ENCODE peak calls at places on chromosomes 12 and 14, in four cellular contexts. J is uterus, L is HepG2, G is PC-9. U is an unnamed sample.

GRCh38 chr14:74333909-74334308 is 14.4 kb upstream of the VRTN start:
- DNase-seq in L (no peak), G (no peak), J (no peak), U (peak; percentile 11)

GRCh38 chr14:60508707-60509437 is at the start of gene SIX6:
- DNase-seq in J (no peak), L (no peak), G (no peak), U (no peak)

GRCh38 chr14:64848239-64848638 is 31.5 kb downstream of the SPTB start:
- DNase-seq in J (no peak), L (no peak), G (no peak), U (no peak)

GRCh38 chr14:64654072-64654899 is 49.9 kb upstream of the PLEKHG3 start:
- DNase-seq in G (peak; percentile 87), J (no peak), L (peak; percentile 60), U (no peak)

GRCh38 chr14:104283197-104284106 is 145.1 kb downstream of the KIF26A start:
- DNase-seq in J (peak; percentile 8), L (no peak), G (no peak), U (no peak)

GRCh38 chr12:13745100-13745678 is 236.2 kb downstream of the GRIN2B start:
- DNase-seq in J (no peak), G (no peak), L (no peak), U (no peak)

GRCh38 chr14:57418999-57419398 is 28.6 kb downstream of the NAA30 start:
- DNase-seq in J (no peak), L (no peak), G (no peak), U (no peak)

GRCh38 chr12:112992541-112993398 is 14.5 kb downstream of the OAS2 start:
- DNase-seq in G (peak; percentile 56), L (peak; percentile 63), J (no peak), U (peak; percentile 47)

GRCh38 chr14:95348395-95349080 is 28.8 kb upstream of the CLMN start:
- DNase-seq in J (no peak), G (no peak), L (no peak), U (no peak)

GRCh38 chr14:42715316-42715715 is 1108.6 kb downstream of the LRFN5 start:
- DNase-seq in J (no peak), L (no peak), G (no peak), U (no peak)

GRCh38 chr12:3493225-3494049 is 2.4 kb downstream of the PRMT8 start:
- DNase-seq in G (no peak), L (no peak), J (no peak), U (no peak)

GRCh38 chr14:75715926-75716780 is 55.1 kb downstream of the TTLL5 start:
- DNase-seq in L (no peak), G (no peak), J (no peak), U (no peak)

GRCh38 chr14:50529288-50530179 is 2.8 kb downstream of the MAP4K5 start:
- DNase-seq in J (no peak), L (no peak), G (no peak), U (peak; percentile 10)

GRCh38 chr12:58069268-58069967 is 128.1 kb downstream of the ATP23 start:
- DNase-seq in G (no peak), J (no peak), L (no peak), U (no peak)

GRCh38 chr14:101191882-101192660 is 288.5 kb upstream of the RTL1 start:
- DNase-seq in J (no peak), G (no peak), L (no peak), U (no peak)

GRCh38 chr14:93184391-93185332 is at the start of the genes LYSET and MOAP1:
- DNase-seq in G (peak; percentile 74), J (peak; percentile 83), L (peak; percentile 79), U (peak; percentile 70)

DNA sequence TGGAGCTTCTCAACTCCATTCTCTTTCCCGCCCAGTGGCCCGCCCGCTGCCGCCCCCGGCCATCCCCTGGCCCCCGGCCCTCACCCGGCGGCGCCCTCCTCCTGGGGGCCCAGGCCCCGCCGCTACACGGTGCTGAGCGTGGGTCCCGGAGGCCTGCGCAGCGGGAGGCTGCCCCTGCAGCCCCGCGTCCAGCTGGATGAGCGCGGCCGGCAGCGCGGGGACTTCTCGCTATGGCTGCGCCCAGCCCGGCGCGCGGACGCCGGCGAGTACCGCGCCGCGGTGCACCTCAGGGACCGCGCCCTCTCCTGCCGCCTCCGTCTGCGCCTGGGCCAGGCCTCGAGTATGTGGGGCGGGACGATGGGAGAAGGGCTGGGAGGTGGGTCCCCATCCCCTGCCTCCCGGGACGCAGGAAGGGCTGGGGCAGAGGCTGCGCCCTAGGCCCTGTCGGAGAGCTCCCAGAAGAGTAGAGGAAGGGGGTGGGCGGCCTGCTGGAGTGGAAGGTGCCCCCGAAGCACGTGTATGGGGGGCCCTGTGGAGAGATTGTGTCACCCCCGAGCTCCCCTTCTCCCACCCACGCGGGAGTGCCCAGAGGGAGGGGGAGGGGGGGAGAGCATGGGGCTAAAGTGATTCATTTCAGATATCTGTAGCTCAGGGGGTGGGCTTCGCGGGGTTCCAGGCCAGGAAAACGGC is 1.5 kb downstream of the LAG3 start:
- DNase-seq in G (no peak), J (no peak), L (no peak), U (no peak)
- H3K27me3 ChIP-seq in G (no peaks in the 10 kb centered on the region), J (no peaks in the 10 kb centered on the region), L (no peaks in the 10 kb centered on the region), U (no peaks in the 10 kb centered on the region)

GRCh38 chr12:108392284-108392683 is 53.2 kb upstream of the CMKLR1 start:
- DNase-seq in J (no peak), L (no peak), G (no peak), U (no peak)

GRCh38 chr12:108387771-108388170 is 48.7 kb upstream of the CMKLR1 start:
- DNase-seq in G (no peak), L (no peak), J (no peak), U (no peak)

GRCh38 chr12:108389544-108389943 is 50.4 kb upstream of the CMKLR1 start:
- DNase-seq in L (no peak), J (no peak), G (no peak), U (no peak)

GRCh38 chr12:108394196-108394595 is 55.1 kb upstream of the CMKLR1 start:
- DNase-seq in G (no peak), L (no peak), J (peak; percentile 68), U (no peak)

DNA sequence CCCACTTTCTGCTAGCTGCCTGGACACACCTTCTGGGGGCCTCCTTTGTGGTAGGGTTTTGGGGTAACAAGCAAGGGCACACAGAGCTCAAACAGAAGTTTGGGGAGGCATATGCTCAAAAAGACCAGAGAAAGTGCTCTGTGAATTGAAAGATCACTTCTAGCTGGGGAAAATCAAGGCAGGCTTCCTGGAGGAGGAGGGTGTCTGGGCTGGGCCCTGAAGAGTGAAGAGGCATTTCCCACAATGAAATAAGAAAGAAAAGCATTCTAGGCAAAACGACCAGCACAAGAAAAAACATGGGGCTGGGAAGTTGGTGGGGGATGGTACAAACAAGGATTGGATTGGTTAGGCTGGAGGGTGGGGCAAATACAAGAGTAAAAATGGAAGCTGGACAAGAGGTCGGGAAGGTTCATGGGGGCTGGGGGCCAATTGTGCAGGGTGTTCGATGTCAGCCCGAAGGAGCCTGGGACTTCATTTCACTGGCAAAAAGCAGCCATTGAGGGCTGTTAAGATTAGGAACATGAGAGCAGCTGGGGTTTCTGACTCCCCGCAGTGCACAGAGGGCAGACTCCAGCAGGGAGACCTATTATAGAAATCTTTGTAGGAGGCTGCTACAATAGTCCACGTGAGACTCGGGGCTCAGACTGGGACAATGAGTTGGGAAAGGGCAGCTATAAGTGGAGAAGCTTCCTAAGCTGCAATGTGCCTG is 51.5 kb upstream of the CMKLR1 start:
- DNase-seq in G (no peak), L (no peak), J (peak; percentile 40), U (no peak)
- H3K27ac ChIP-seq in G (no peak overlapping the region), L (no peak overlapping the region), J (no peak overlapping the region), U (no peak overlapping the region)

GRCh38 chr12:8549381-8549780 is 8.7 kb upstream of the CLEC4E start:
- DNase-seq in G (no peak), J (no peak), L (no peak), U (no peak)

GRCh38 chr12:8548192-8548591 is 7.5 kb upstream of the CLEC4E start:
- DNase-seq in G (no peak), J (no peak), L (no peak), U (no peak)

GRCh38 chr12:8541591-8541990 is 886 bp upstream of the CLEC4E start:
- DNase-seq in L (no peak), J (no peak), G (no peak), U (no peak)

GRCh38 chr12:8544295-8544694 is 3.6 kb upstream of the CLEC4E start:
- DNase-seq in G (peak; percentile 48), L (peak; percentile 27), J (peak; percentile 40), U (peak; percentile 58)
- H3K4me3 ChIP-seq in G (no peak overlapping the region), L (no peak overlapping the region), J (peak overlapping the region; percentile 13), U (no peak overlapping the region)

GRCh38 chr14:70193396-70193795 is 4.6 kb upstream of the SLC8A3 start:
- DNase-seq in G (no peak), L (no peak), J (no peak), U (no peak)
- H3K27me3 ChIP-seq in G (peaks cover 28% of the 10 kb centered on the region), L (peaks cover 26% of the 10 kb centered on the region), J (no peaks in the 10 kb centered on the region), U (no peaks in the 10 kb centered on the region)

GRCh38 chr12:105329926-105330282 is 587 bp upstream of the C12orf75 start:
- DNase-seq in J (no peak), G (no peak), L (no peak), U (no peak)
- H3K27ac ChIP-seq in J (no peak overlapping the region), G (no peak overlapping the region), L (no peak overlapping the region), U (no peak overlapping the region)

GRCh38 chr12:6927999-6928702 is 392 bp downstream of the ATN1 start:
- DNase-seq in J (peak; percentile 51), G (no peak), L (no peak), U (no peak)

GRCh38 chr12:6927379-6927991 is at the start of gene ATN1:
- DNase-seq in G (no peak), J (peak; percentile 92), L (no peak), U (peak; percentile 72)

GRCh38 chr12:6928703-6929407 is 1.1 kb downstream of the ATN1 start:
- DNase-seq in G (no peak), J (no peak), L (no peak), U (no peak)

GRCh38 chr12:6932766-6933165 is 5.0 kb downstream of the ATN1 start:
- DNase-seq in G (no peak), J (no peak), L (no peak), U (no peak)

GRCh38 chr12:6929806-6930452 is 2.2 kb downstream of the ATN1 start:
- DNase-seq in J (no peak), G (no peak), L (no peak), U (no peak)
- H3K4me3 ChIP-seq in J (peak overlapping the region; percentile 74), G (peak overlapping the region; percentile 82), L (peak overlapping the region; percentile 82), U (peak overlapping the region; percentile 64)

GRCh38 chr12:130133851-130134562 is 28.3 kb upstream of the FZD10 start:
- DNase-seq in L (no peak), G (no peak), J (no peak), U (no peak)
- H3K27me3 ChIP-seq in L (peaks cover 66% of the 10 kb centered on the region), G (peaks cover 68% of the 10 kb centered on the region), J (no peaks in the 10 kb centered on the region), U (no peaks in the 10 kb centered on the region)

U was measured in SJSA1.